ENCODE peak calls at places on chromosomes 13 and 19, in six cellular contexts. N, Y, I, C, H and J are unnamed samples.
A peak's percentile ranks its signal among the peaks of the same experiment; 100 is the strongest.

GRCh38 chr13:88932950-88933349 is 1261.8 kb downstream of the SLITRK5 start:
- DNase-seq in N (no peak), Y (no peak), I (no peak), C (no peak), H (no peak), J (no peak)

GRCh38 chr13:110869805-110870706 is 44.8 kb downstream of the ANKRD10 start:
- DNase-seq in N (no peak), Y (peak; percentile 82), I (peak; percentile 74), C (peak; percentile 93), H (peak; percentile 93), J (peak; percentile 22)

GRCh38 chr19:53600217-53600616 is 31.6 kb upstream of the DPRX start:
- DNase-seq in N (no peak), Y (no peak), I (no peak), C (no peak), H (no peak), J (no peak)

GRCh38 chr19:5665781-5666513 is 14.4 kb downstream of the MICOS13 start:
- DNase-seq in N (no peak), Y (peak; percentile 19), I (no peak), C (no peak), H (no peak), J (no peak)

GRCh38 chr13:76489299-76489698 is 396.9 kb downstream of the KCTD12 start:
- DNase-seq in N (no peak), Y (no peak), I (no peak), C (no peak), H (no peak), J (no peak)

GRCh38 chr13:41649659-41650058 is 192.3 kb downstream of the RGCC start:
- DNase-seq in N (no peak), Y (peak; percentile 64), I (no peak), C (no peak), H (peak; percentile 11), J (no peak)

GRCh38 chr13:48580185-48580803 is 47.4 kb upstream of the RCBTB2 start:
- DNase-seq in N (no peak), Y (peak; percentile 84), I (peak; percentile 84), C (peak; percentile 63), H (peak; percentile 59), J (no peak)

GRCh38 chr19:29672319-29672932 is 7.2 kb downstream of the PLEKHF1 start:
- DNase-seq in N (no peak), Y (no peak), I (no peak), C (peak; percentile 15), H (no peak), J (no peak)

GRCh38 chr19:23403581-23404324 is 8.5 kb upstream of the ZNF91 start:
- DNase-seq in N (no peak), Y (peak; percentile 55), I (peak; percentile 87), C (no peak), H (no peak), J (no peak)

GRCh38 chr19:53906211-53907192 is 2.6 kb upstream of the CACNG7 start:
- DNase-seq in N (peak; percentile 75), Y (peak; percentile 81), I (peak; percentile 36), C (no peak), H (peak; percentile 40), J (no peak)

GRCh38 chr13:77022341-77022740 is 4.6 kb downstream of the FBXL3 start:
- DNase-seq in N (no peak), Y (no peak), I (no peak), C (no peak), H (no peak), J (peak; percentile 35)

GRCh38 chr19:51186323-51186722 is 38.6 kb upstream of the CD33 start:
- DNase-seq in N (no peak), Y (no peak), I (no peak), C (no peak), H (no peak), J (no peak)

GRCh38 chr13:31913459-31913858 is 118.1 kb upstream of the FRY start:
- DNase-seq in N (no peak), Y (no peak), I (no peak), C (no peak), H (no peak), J (peak; percentile 42)

GRCh38 chr19:39401549-39402416 is 4.9 kb upstream of the ZFP36 start:
- DNase-seq in N (no peak), Y (no peak), I (peak; percentile 90), C (no peak), H (peak; percentile 63), J (peak; percentile 32)

GRCh38 chr13:48527955-48528354 is 4.9 kb downstream of the RCBTB2 start:
- DNase-seq in N (no peak), Y (no peak), I (no peak), C (no peak), H (no peak), J (no peak)

GRCh38 chr13:43433691-43434121 is 353.1 kb downstream of the ENOX1 start:
- DNase-seq in N (no peak), Y (no peak), I (no peak), C (no peak), H (no peak), J (no peak)

GRCh38 chr13:34913040-34913439 is 29.0 kb upstream of the NBEA start:
- DNase-seq in N (no peak), Y (peak; percentile 76), I (no peak), C (no peak), H (no peak), J (no peak)

GRCh38 chr13:20405691-20406090 is 120.0 kb downstream of the CRYL1 start:
- DNase-seq in N (no peak), Y (peak; percentile 85), I (no peak), C (no peak), H (no peak), J (no peak)

GRCh38 chr13:50277127-50277526 is 261.9 kb downstream of the KCNRG start:
- DNase-seq in N (no peak), Y (no peak), I (no peak), C (no peak), H (peak; percentile 20), J (no peak)

GRCh38 chr13:58151452-58151851 is 519.9 kb downstream of the PCDH17 start:
- DNase-seq in N (no peak), Y (no peak), I (no peak), C (no peak), H (no peak), J (no peak)

GRCh38 chr13:44573790-44574465 is 2.2 kb downstream of the TSC22D1 start:
- DNase-seq in N (no peak), Y (peak; percentile 70), I (no peak), C (no peak), H (peak; percentile 44), J (no peak)

GRCh38 chr13:37667631-37668161 is 69.1 kb upstream of the POSTN start:
- DNase-seq in N (no peak), Y (no peak), I (no peak), C (no peak), H (no peak), J (no peak)

GRCh38 chr19:53424968-53425597 is 6.7 kb upstream of the ZNF761 start:
- DNase-seq in N (no peak), Y (peak; percentile 94), I (peak; percentile 71), C (peak; percentile 77), H (peak; percentile 79), J (no peak)

GRCh38 chr13:110265341-110265681 is 41.6 kb downstream of the COL4A1 start:
- DNase-seq in N (no peak), Y (no peak), I (no peak), C (no peak), H (no peak), J (no peak)

GRCh38 chr13:85651440-85651839 is 147.8 kb downstream of the SLITRK6 start:
- DNase-seq in N (no peak), Y (no peak), I (no peak), C (no peak), H (no peak), J (no peak)

GRCh38 chr19:47697863-47698609 is 15.2 kb upstream of the EHD2 start:
- DNase-seq in N (peak; percentile 74), Y (peak; percentile 95), I (peak; percentile 79), C (peak; percentile 84), H (peak; percentile 83), J (peak; percentile 66)

GRCh38 chr13:104357672-104358314 is 1291.6 kb upstream of the SLC10A2 start:
- DNase-seq in N (no peak), Y (no peak), I (no peak), C (no peak), H (no peak), J (no peak)

GRCh38 chr19:16445238-16446107 is 26.3 kb downstream of the EPS15L1 start:
- DNase-seq in N (no peak), Y (no peak), I (peak; percentile 27), C (no peak), H (no peak), J (peak; percentile 91)

GRCh38 chr13:112960671-112961070 is 8.3 kb upstream of the MCF2L start:
- DNase-seq in N (no peak), Y (no peak), I (no peak), C (no peak), H (no peak), J (no peak)

GRCh38 chr13:112958127-112958989 is 10.7 kb upstream of the MCF2L start:
- DNase-seq in N (no peak), Y (no peak), I (no peak), C (no peak), H (no peak), J (no peak)

GRCh38 chr13:112959701-112960542 is 9.1 kb upstream of the MCF2L start:
- DNase-seq in N (no peak), Y (no peak), I (no peak), C (no peak), H (no peak), J (no peak)

GRCh38 chr13:112957295-112957677 is 11.7 kb upstream of the MCF2L start:
- DNase-seq in N (no peak), Y (no peak), I (no peak), C (no peak), H (no peak), J (no peak)

DNA sequence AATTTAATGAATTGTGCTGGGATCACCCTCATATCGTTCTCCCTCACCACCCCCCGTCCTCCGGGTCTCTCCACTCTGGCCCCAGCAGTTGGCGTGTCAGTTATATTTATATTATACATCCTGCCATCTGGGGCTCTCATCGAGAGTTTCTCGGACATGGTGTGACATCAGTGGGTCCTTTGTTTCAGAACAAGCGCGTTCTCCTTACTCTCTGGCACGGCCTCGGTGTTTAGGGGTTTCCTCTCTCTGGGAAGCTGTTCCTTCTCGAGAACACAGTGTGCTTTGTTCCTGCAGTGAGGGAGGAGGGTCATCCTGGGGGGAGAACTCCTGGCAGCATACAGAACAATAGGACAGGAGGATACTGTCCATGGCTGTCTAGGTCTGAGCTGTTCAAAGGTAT is 9.8 kb upstream of the MCF2L start:
- DNase-seq in N (no peak), Y (no peak), I (no peak), C (no peak), H (no peak), J (no peak)
- TF ChIP-seq POLR2AphosphoS5 in N (no peak), Y (no peak), I (no peak), C (peak; percentile 57), H (no peak), J (no peak)

GRCh38 chr13:46575843-46576242 is 22.9 kb downstream of the LRCH1 start:
- DNase-seq in N (no peak), Y (no peak), I (no peak), C (no peak), H (no peak), J (no peak)
- TF ChIP-seq POLR2AphosphoS5 in N (no peak), Y (no peak), I (no peak), C (no peak), H (no peak), J (no peak)

GRCh38 chr19:55959996-55960675 is 12.5 kb downstream of the NLRP8 start:
- DNase-seq in N (no peak), Y (no peak), I (no peak), C (no peak), H (no peak), J (no peak)
- TF ChIP-seq POLR2AphosphoS5 in N (no peak), Y (no peak), I (no peak), C (no peak), H (no peak), J (no peak)

GRCh38 chr13:99985243-99985874 is 3.8 kb downstream of the ZIC2 start:
- DNase-seq in N (no peak), Y (peak; percentile 81), I (no peak), C (no peak), H (no peak), J (no peak)
- TF ChIP-seq POLR2AphosphoS5 in N (no peak), Y (no peak), I (no peak), C (no peak), H (no peak), J (no peak)